ENCODE peak calls at places on chromosomes 1 and 21, in four cellular contexts. P is GM12892, X is K562, U is HepG2. N is an unnamed sample.

GRCh38 chr1:8027748-8028631 is 1.9 kb upstream of the ERRFI1 start:
- DNase-seq in P (no peak), X (no peak), U (peak), N (no peak)

GRCh38 chr1:58717979-58718378 is 18.1 kb upstream of the MYSM1 start:
- DNase-seq in P (no peak), X (no peak), U (no peak), N (no peak)

GRCh38 chr1:225838793-225839192 is 28.9 kb downstream of the EPHX1 start:
- DNase-seq in P (no peak), X (no peak), U (no peak), N (no peak)

GRCh38 chr1:91098299-91098901 is 76.6 kb upstream of the ZNF644 start:
- DNase-seq in P (no peak), X (no peak), U (no peak), N (no peak)

GRCh38 chr1:58816072-58816746 is 32.4 kb upstream of the JUN start:
- DNase-seq in P (peak), X (peak), U (peak), N (peak)

GRCh38 chr1:79188371-79188770 is 181.8 kb upstream of the ADGRL4 start:
- DNase-seq in P (no peak), X (no peak), U (no peak), N (no peak)

GRCh38 chr1:100536031-100536430 is 1.9 kb upstream of the GPR88 start:
- DNase-seq in P (no peak), X (no peak), U (no peak), N (no peak)

GRCh38 chr21:42724226-42724920 is 71.0 kb downstream of the PDE9A start:
- DNase-seq in P (no peak), X (no peak), U (peak), N (no peak)

GRCh38 chr1:59718064-59718988 is 96.4 kb upstream of the HOOK1 start:
- DNase-seq in P (no peak), X (no peak), U (peak), N (no peak)

GRCh38 chr1:219991511-219991810 is 54.8 kb downstream of the EPRS1 start:
- DNase-seq in P (no peak), X (no peak), U (no peak), N (no peak)

GRCh38 chr1:202584707-202585590 is 125.3 kb downstream of the SYT2 start:
- DNase-seq in P (no peak), X (peak), U (no peak), N (no peak)

GRCh38 chr1:53288247-53289049 is 39.4 kb downstream of the LRP8 start:
- DNase-seq in P (no peak), X (no peak), U (no peak), N (no peak)

GRCh38 chr1:183069562-183070216 is 46.5 kb downstream of the LAMC1 start:
- DNase-seq in P (no peak), X (no peak), U (peak), N (no peak)

GRCh38 chr1:73356485-73356884 is 841.5 kb downstream of the LRRIQ3 start:
- DNase-seq in P (no peak), X (no peak), U (no peak), N (no peak)

GRCh38 chr1:22776051-22776611 is 65.5 kb downstream of the EPHB2 start:
- DNase-seq in P (no peak), X (no peak), U (no peak), N (no peak)

GRCh38 chr1:228340686-228341449 is 65.8 kb downstream of the TRIM11 start:
- DNase-seq in P (no peak), X (peak), U (no peak), N (no peak)

GRCh38 chr1:27117733-27118439 is 37.0 kb downstream of the SLC9A1 start:
- DNase-seq in P (no peak), X (no peak), U (no peak), N (no peak)

GRCh38 chr1:215637041-215637573 is 70.0 kb downstream of the KCTD3 start:
- DNase-seq in P (no peak), X (no peak), U (peak), N (no peak)

DNA sequence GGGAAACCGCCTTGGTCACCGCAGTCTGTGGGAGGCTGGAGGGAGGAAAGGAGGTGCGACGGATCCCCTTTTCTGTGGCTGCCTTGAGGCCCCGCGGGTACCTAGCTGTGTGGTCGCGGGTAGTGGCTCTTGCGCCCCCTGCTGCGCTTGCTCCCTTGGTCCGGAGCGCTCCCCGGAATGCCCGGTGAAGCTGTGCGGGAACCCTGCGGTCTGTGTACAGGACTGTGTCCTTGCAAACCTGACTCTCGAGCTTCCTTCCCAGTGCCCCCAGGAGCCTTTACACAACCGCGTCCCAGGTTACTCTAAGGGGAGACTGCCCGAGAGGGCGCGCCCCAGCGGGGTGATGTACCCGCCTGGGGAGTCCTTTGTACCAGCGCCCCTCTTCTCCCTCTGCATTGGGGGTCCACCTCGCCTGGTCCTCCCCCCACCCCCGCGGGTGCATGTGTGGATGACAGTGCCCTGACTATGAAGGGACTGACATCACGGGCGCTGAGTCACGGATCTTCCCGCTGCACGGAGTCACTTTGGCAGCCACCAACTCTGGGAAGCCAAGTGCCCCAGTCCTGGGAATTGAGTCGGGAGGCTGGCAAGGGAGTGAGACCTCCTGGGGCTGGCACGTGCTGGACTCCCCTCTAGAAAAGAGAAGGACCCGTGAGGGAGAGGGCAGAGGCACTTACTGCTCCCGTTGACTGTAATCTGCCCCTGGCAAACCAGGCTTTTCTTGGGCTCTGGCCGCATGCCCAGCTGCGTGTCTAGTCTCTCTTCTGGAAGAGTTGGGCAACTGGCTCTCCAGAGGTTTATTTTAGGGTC is 824 bp downstream of the IL6R start:
- DNase-seq in P (no peak), X (peak), U (peak), N (no peak)
- TF ChIP-seq TAF1 in P (no peak), X (no peak), U (no peak), N (no peak)

DNA sequence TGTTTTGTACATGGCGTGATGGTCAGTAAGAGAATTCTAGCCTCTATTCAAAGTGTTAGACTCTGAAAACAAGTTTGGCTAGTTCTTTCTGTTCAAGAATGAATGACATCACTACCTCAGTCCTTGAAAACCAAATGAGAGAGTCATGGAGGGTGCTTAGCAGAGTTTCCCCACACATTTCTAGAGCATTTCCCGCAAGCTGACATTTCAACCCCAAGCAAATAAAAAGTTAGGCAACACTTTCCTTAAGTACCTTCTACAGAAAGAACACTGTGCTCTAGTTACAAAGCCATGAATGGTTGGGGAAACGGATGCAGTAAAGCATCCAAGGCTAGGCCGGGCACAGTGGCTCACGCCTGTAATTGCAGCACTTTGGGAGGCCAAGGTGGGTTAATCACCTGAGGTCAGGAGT is 47.9 kb upstream of the SLC44A3 start:
- DNase-seq in P (no peak), X (no peak), U (no peak), N (no peak)
- TF ChIP-seq TAF1 in P (no peak), X (no peak), U (no peak), N (no peak)

GRCh38 chr1:38134294-38134755 is 87.7 kb upstream of the POU3F1 start:
- DNase-seq in P (no peak), X (no peak), U (no peak), N (no peak)
- TF ChIP-seq TAF1 in P (no peak), X (no peak), U (no peak), N (no peak)

GRCh38 chr1:178961868-178962267 is 63.8 kb upstream of the FAM20B start:
- DNase-seq in P (no peak), X (no peak), U (no peak), N (no peak)
- TF ChIP-seq TAF1 in P (no peak), X (no peak), U (no peak), N (no peak)

GRCh38 chr1:111716371-111716770 is 22.8 kb downstream of the INKA2 start:
- DNase-seq in P (no peak), X (no peak), U (no peak), N (no peak)

GRCh38 chr1:111720274-111720976 is 18.8 kb downstream of the INKA2 start:
- DNase-seq in P (no peak), X (no peak), U (no peak), N (no peak)

GRCh38 chr1:111719135-111719534 is 20.1 kb downstream of the INKA2 start:
- DNase-seq in P (no peak), X (no peak), U (no peak), N (no peak)

GRCh38 chr1:111719561-111720239 is 19.5 kb downstream of the INKA2 start:
- DNase-seq in P (no peak), X (no peak), U (no peak), N (no peak)

GRCh38 chr1:111717450-111717849 is 21.7 kb downstream of the INKA2 start:
- DNase-seq in P (no peak), X (no peak), U (no peak), N (no peak)
- TF ChIP-seq TAF1 in P (no peak), X (no peak), U (no peak), N (no peak)

GRCh38 chr1:158204458-158204827 is 23.7 kb downstream of the CD1D start:
- DNase-seq in P (no peak), X (no peak), U (no peak), N (no peak)

GRCh38 chr1:158200509-158200908 is 19.8 kb downstream of the CD1D start:
- DNase-seq in P (no peak), X (no peak), U (no peak), N (no peak)

GRCh38 chr1:158208717-158209116 is 28.0 kb downstream of the CD1D start:
- DNase-seq in P (no peak), X (no peak), U (no peak), N (no peak)

GRCh38 chr1:158199840-158200239 is 19.1 kb downstream of the CD1D start:
- DNase-seq in P (no peak), X (no peak), U (no peak), N (no peak)

GRCh38 chr1:158203693-158204457 is 23.2 kb downstream of the CD1D start:
- DNase-seq in P (no peak), X (peak), U (peak), N (no peak)
- TF ChIP-seq TAF1 in P (no peak), X (no peak), U (no peak), N (no peak)

GRCh38 chr1:78157162-78157561 is 111.4 kb downstream of the GIPC2 start:
- DNase-seq in P (no peak), X (no peak), U (no peak), N (no peak)
- TF ChIP-seq TAF1 in P (no peak), X (no peak), U (no peak), N (no peak)

DNA sequence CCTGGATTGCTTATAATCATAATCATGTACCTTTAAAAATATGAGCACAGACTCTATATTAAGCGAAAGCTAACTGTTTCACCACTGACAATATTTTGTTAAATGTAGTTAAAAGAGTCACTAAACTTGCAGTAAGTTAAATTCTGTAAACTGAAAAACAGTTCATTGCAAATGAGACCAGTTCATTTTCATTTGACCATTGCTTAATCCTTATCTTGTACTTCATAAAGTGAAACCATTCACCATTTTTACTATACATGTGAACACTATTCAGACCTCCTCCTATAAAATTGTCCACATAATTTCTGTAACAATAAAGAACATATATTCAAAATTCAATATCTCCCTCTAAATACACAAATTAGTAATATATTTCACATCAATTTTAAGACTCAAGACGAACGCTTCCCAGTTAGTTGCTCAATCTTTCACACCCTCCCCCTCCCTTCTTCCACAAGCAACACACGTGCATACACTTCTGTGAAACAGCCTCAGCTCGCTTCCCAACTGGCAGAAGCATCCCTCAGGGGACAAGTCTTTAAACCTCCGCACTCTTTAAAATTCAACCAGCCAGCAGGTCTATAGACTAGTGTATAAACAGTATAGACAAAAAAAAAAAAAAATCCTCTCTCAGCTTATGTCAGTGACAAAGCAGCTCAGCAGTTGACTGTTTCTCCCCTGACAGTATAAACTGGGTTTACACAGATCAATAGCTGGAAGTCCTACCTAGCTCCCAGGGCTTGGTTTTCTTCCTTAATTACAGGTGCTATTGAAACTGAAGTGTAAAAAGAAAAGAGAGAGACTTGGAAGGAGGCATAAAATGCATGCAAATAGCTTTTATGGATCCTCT is 99.6 kb downstream of the DENND1B start:
- DNase-seq in P (no peak), X (no peak), U (no peak), N (no peak)
- TF ChIP-seq TAF1 in P (no peak), X (no peak), U (no peak), N (no peak)

N was measured in GM12891.